ENCODE peak calls at places on chromosome X, in nine cellular contexts. C, P, D, W, K, Q, R, G and Y are unnamed samples.

GRCh38 chrX:63408050-63408449 is 56.9 kb upstream of the SPIN4 start:
- DNase-seq in C (no peak), G (no peak), W (no peak), K (no peak), D (no peak), P (no peak), R (no peak), Q (no peak), Y (no peak)

GRCh38 chrX:2609431-2610238 is 81.5 kb upstream of the CD99 start:
- DNase-seq in K (no peak), P (no peak), R (no peak), D (no peak), G (no peak), Q (peak), W (no peak), C (no peak), Y (no peak)

GRCh38 chrX:50905334-50905733 is 5.2 kb upstream of the BMP15 start:
- DNase-seq in R (no peak), C (no peak), Q (no peak), D (no peak), K (no peak), G (no peak), W (no peak), P (no peak), Y (no peak)

GRCh38 chrX:13790206-13791131 is 26.4 kb downstream of the GPM6B start:
- DNase-seq in Q (no peak), C (no peak), R (no peak), W (no peak), P (no peak), G (no peak), K (no peak), D (no peak), Y (no peak)

GRCh38 chrX:104419211-104419610 is 146.8 kb upstream of the IL1RAPL2 start:
- DNase-seq in D (no peak), R (no peak), W (no peak), G (no peak), Q (no peak), P (no peak), K (no peak), C (no peak), Y (no peak)

GRCh38 chrX:153960077-153960476 is 11.5 kb downstream of the HCFC1 start:
- DNase-seq in K (no peak), G (no peak), D (no peak), Q (no peak), R (no peak), C (no peak), W (no peak), P (peak), Y (no peak)

GRCh38 chrX:2658585-2659292 is 32.4 kb upstream of the CD99 start:
- DNase-seq in D (no peak), R (no peak), C (no peak), W (no peak), K (no peak), G (no peak), P (no peak), Q (no peak), Y (no peak)

GRCh38 chrX:117990438-117990837 is 126.2 kb downstream of the KLHL13 start:
- DNase-seq in G (no peak), W (no peak), P (no peak), D (no peak), C (no peak), R (no peak), Q (no peak), K (no peak), Y (no peak)

GRCh38 chrX:139930923-139931645 is 1.8 kb downstream of the ATP11C start:
- DNase-seq in D (no peak), C (peak), W (no peak), Q (peak), R (no peak), K (no peak), P (peak), G (no peak), Y (no peak)